ENCODE peak calls at places on chromosomes 11 and 22, in eight cellular contexts. One of them, this sample, is unnamed.

GRCh38 chr22:40410272-40410671 is 39.9 kb downstream of the SGSM3 start:
- DNase-seq in stimulated activated CD8-positive, alpha-beta memory T cell treated with anti-CD3 and anti-CD28 coated beads, Interleukin-4, amount 100 ng/mL, for 4 hours: no peak
- DNase-seq in iPS-NIHi11: no peak
- DNase-seq in neural crest cell: no peak
- DNase-seq in BE2C: no peak
- DNase-seq in MCF 10A: peak
- DNase-seq in kidney glomerular epithelial cell: no peak
- DNase-seq in NCI-H1092 treated with DMSO at 0.1 percent for 48 hours: no peak
- DNase-seq in this sample: no peak

GRCh38 chr11:123478352-123478986 is 48.4 kb downstream of the GRAMD1B start:
- DNase-seq in neural crest cell: peak
- DNase-seq in BE2C: peak
- DNase-seq in NCI-H1092 treated with DMSO at 0.1 percent for 48 hours: peak
- DNase-seq in MCF 10A: peak
- DNase-seq in iPS-NIHi11: peak
- DNase-seq in kidney glomerular epithelial cell: peak
- DNase-seq in stimulated activated CD8-positive, alpha-beta memory T cell treated with anti-CD3 and anti-CD28 coated beads, Interleukin-4, amount 100 ng/mL, for 4 hours: no peak
- DNase-seq in this sample: peak

GRCh38 chr11:132632641-132633124 is 899.6 kb downstream of the OPCML start:
- DNase-seq in kidney glomerular epithelial cell: peak
- DNase-seq in NCI-H1092 treated with DMSO at 0.1 percent for 48 hours: no peak
- DNase-seq in BE2C: no peak
- DNase-seq in MCF 10A: peak
- DNase-seq in stimulated activated CD8-positive, alpha-beta memory T cell treated with anti-CD3 and anti-CD28 coated beads, Interleukin-4, amount 100 ng/mL, for 4 hours: no peak
- DNase-seq in neural crest cell: no peak
- DNase-seq in iPS-NIHi11: no peak
- DNase-seq in this sample: peak

GRCh38 chr11:61020706-61021235 is 49.3 kb downstream of the CD6 start:
- DNase-seq in NCI-H1092 treated with DMSO at 0.1 percent for 48 hours: no peak
- DNase-seq in stimulated activated CD8-positive, alpha-beta memory T cell treated with anti-CD3 and anti-CD28 coated beads, Interleukin-4, amount 100 ng/mL, for 4 hours: no peak
- DNase-seq in kidney glomerular epithelial cell: no peak
- DNase-seq in neural crest cell: no peak
- DNase-seq in BE2C: no peak
- DNase-seq in iPS-NIHi11: no peak
- DNase-seq in MCF 10A: no peak
- DNase-seq in this sample: no peak

GRCh38 chr11:12800032-12800671 is 125.9 kb downstream of the TEAD1 start:
- DNase-seq in stimulated activated CD8-positive, alpha-beta memory T cell treated with anti-CD3 and anti-CD28 coated beads, Interleukin-4, amount 100 ng/mL, for 4 hours: no peak
- DNase-seq in neural crest cell: no peak
- DNase-seq in iPS-NIHi11: peak
- DNase-seq in kidney glomerular epithelial cell: peak
- DNase-seq in MCF 10A: peak
- DNase-seq in NCI-H1092 treated with DMSO at 0.1 percent for 48 hours: peak
- DNase-seq in BE2C: no peak
- DNase-seq in this sample: no peak

GRCh38 chr22:29951675-29952413 is 68.9 kb downstream of the MTMR3 start:
- DNase-seq in NCI-H1092 treated with DMSO at 0.1 percent for 48 hours: no peak
- DNase-seq in kidney glomerular epithelial cell: no peak
- DNase-seq in iPS-NIHi11: no peak
- DNase-seq in MCF 10A: peak
- DNase-seq in BE2C: no peak
- DNase-seq in stimulated activated CD8-positive, alpha-beta memory T cell treated with anti-CD3 and anti-CD28 coated beads, Interleukin-4, amount 100 ng/mL, for 4 hours: no peak
- DNase-seq in neural crest cell: no peak
- DNase-seq in this sample: peak

GRCh38 chr22:29478326-29479276 is 1.4 kb upstream of the NEFH start:
- DNase-seq in MCF 10A: no peak
- DNase-seq in kidney glomerular epithelial cell: no peak
- DNase-seq in neural crest cell: peak
- DNase-seq in stimulated activated CD8-positive, alpha-beta memory T cell treated with anti-CD3 and anti-CD28 coated beads, Interleukin-4, amount 100 ng/mL, for 4 hours: no peak
- DNase-seq in iPS-NIHi11: peak
- DNase-seq in NCI-H1092 treated with DMSO at 0.1 percent for 48 hours: peak
- DNase-seq in BE2C: no peak
- DNase-seq in this sample: peak

GRCh38 chr22:28172948-28173360 is 253.9 kb upstream of the PITPNB start:
- DNase-seq in iPS-NIHi11: no peak
- DNase-seq in neural crest cell: no peak
- DNase-seq in MCF 10A: peak
- DNase-seq in BE2C: peak
- DNase-seq in kidney glomerular epithelial cell: no peak
- DNase-seq in NCI-H1092 treated with DMSO at 0.1 percent for 48 hours: no peak
- DNase-seq in stimulated activated CD8-positive, alpha-beta memory T cell treated with anti-CD3 and anti-CD28 coated beads, Interleukin-4, amount 100 ng/mL, for 4 hours: no peak
- DNase-seq in this sample: no peak

GRCh38 chr11:119319136-119319701 is 2.3 kb upstream of the MCAM start:
- DNase-seq in iPS-NIHi11: no peak
- DNase-seq in MCF 10A: no peak
- DNase-seq in BE2C: no peak
- DNase-seq in NCI-H1092 treated with DMSO at 0.1 percent for 48 hours: no peak
- DNase-seq in neural crest cell: no peak
- DNase-seq in kidney glomerular epithelial cell: no peak
- DNase-seq in stimulated activated CD8-positive, alpha-beta memory T cell treated with anti-CD3 and anti-CD28 coated beads, Interleukin-4, amount 100 ng/mL, for 4 hours: no peak
- DNase-seq in this sample: no peak

GRCh38 chr11:131816046-131816445 is 445.6 kb downstream of the NTM start:
- DNase-seq in MCF 10A: no peak
- DNase-seq in NCI-H1092 treated with DMSO at 0.1 percent for 48 hours: no peak
- DNase-seq in iPS-NIHi11: no peak
- DNase-seq in neural crest cell: no peak
- DNase-seq in kidney glomerular epithelial cell: no peak
- DNase-seq in stimulated activated CD8-positive, alpha-beta memory T cell treated with anti-CD3 and anti-CD28 coated beads, Interleukin-4, amount 100 ng/mL, for 4 hours: no peak
- DNase-seq in BE2C: no peak
- DNase-seq in this sample: no peak

GRCh38 chr11:60777572-60777971 is 7.6 kb upstream of the MS4A10 start:
- DNase-seq in MCF 10A: peak
- DNase-seq in BE2C: no peak
- DNase-seq in stimulated activated CD8-positive, alpha-beta memory T cell treated with anti-CD3 and anti-CD28 coated beads, Interleukin-4, amount 100 ng/mL, for 4 hours: no peak
- DNase-seq in kidney glomerular epithelial cell: no peak
- DNase-seq in neural crest cell: no peak
- DNase-seq in NCI-H1092 treated with DMSO at 0.1 percent for 48 hours: no peak
- DNase-seq in iPS-NIHi11: no peak
- DNase-seq in this sample: no peak

GRCh38 chr11:36631704-36632287 is 33.8 kb upstream of the RAG2 start:
- DNase-seq in BE2C: no peak
- DNase-seq in NCI-H1092 treated with DMSO at 0.1 percent for 48 hours: no peak
- DNase-seq in neural crest cell: no peak
- DNase-seq in stimulated activated CD8-positive, alpha-beta memory T cell treated with anti-CD3 and anti-CD28 coated beads, Interleukin-4, amount 100 ng/mL, for 4 hours: no peak
- DNase-seq in MCF 10A: no peak
- DNase-seq in iPS-NIHi11: no peak
- DNase-seq in kidney glomerular epithelial cell: no peak
- DNase-seq in this sample: no peak

GRCh38 chr11:46381046-46381835 is at the start of gene MDK:
- DNase-seq in neural crest cell: peak
- DNase-seq in stimulated activated CD8-positive, alpha-beta memory T cell treated with anti-CD3 and anti-CD28 coated beads, Interleukin-4, amount 100 ng/mL, for 4 hours: no peak
- DNase-seq in BE2C: peak
- DNase-seq in iPS-NIHi11: peak
- DNase-seq in kidney glomerular epithelial cell: no peak
- DNase-seq in NCI-H1092 treated with DMSO at 0.1 percent for 48 hours: peak
- DNase-seq in MCF 10A: no peak
- DNase-seq in this sample: peak

GRCh38 chr11:69661413-69661715 is 13.8 kb downstream of the LTO1 start:
- DNase-seq in NCI-H1092 treated with DMSO at 0.1 percent for 48 hours: no peak
- DNase-seq in MCF 10A: no peak
- DNase-seq in BE2C: no peak
- DNase-seq in iPS-NIHi11: no peak
- DNase-seq in stimulated activated CD8-positive, alpha-beta memory T cell treated with anti-CD3 and anti-CD28 coated beads, Interleukin-4, amount 100 ng/mL, for 4 hours: no peak
- DNase-seq in kidney glomerular epithelial cell: no peak
- DNase-seq in neural crest cell: no peak
- DNase-seq in this sample: no peak

GRCh38 chr11:67651976-67652895 is 1.7 kb upstream of the ACY3 start:
- DNase-seq in kidney glomerular epithelial cell: no peak
- DNase-seq in MCF 10A: no peak
- DNase-seq in iPS-NIHi11: no peak
- DNase-seq in NCI-H1092 treated with DMSO at 0.1 percent for 48 hours: no peak
- DNase-seq in BE2C: no peak
- DNase-seq in stimulated activated CD8-positive, alpha-beta memory T cell treated with anti-CD3 and anti-CD28 coated beads, Interleukin-4, amount 100 ng/mL, for 4 hours: no peak
- DNase-seq in neural crest cell: no peak
- DNase-seq in this sample: no peak

GRCh38 chr22:28231423-28231822 is 312.4 kb upstream of the PITPNB start:
- DNase-seq in BE2C: no peak
- DNase-seq in iPS-NIHi11: peak
- DNase-seq in neural crest cell: no peak
- DNase-seq in stimulated activated CD8-positive, alpha-beta memory T cell treated with anti-CD3 and anti-CD28 coated beads, Interleukin-4, amount 100 ng/mL, for 4 hours: no peak
- DNase-seq in kidney glomerular epithelial cell: peak
- DNase-seq in NCI-H1092 treated with DMSO at 0.1 percent for 48 hours: no peak
- DNase-seq in MCF 10A: no peak
- DNase-seq in this sample: no peak

GRCh38 chr11:108934696-108935095 is 269.8 kb downstream of the DDX10 start:
- DNase-seq in kidney glomerular epithelial cell: no peak
- DNase-seq in neural crest cell: no peak
- DNase-seq in BE2C: no peak
- DNase-seq in NCI-H1092 treated with DMSO at 0.1 percent for 48 hours: no peak
- DNase-seq in MCF 10A: no peak
- DNase-seq in stimulated activated CD8-positive, alpha-beta memory T cell treated with anti-CD3 and anti-CD28 coated beads, Interleukin-4, amount 100 ng/mL, for 4 hours: no peak
- DNase-seq in iPS-NIHi11: no peak
- DNase-seq in this sample: no peak

GRCh38 chr11:95279921-95280861 is 49.2 kb upstream of the SESN3 start:
- DNase-seq in kidney glomerular epithelial cell: peak
- DNase-seq in NCI-H1092 treated with DMSO at 0.1 percent for 48 hours: no peak
- DNase-seq in BE2C: peak
- DNase-seq in MCF 10A: no peak
- DNase-seq in stimulated activated CD8-positive, alpha-beta memory T cell treated with anti-CD3 and anti-CD28 coated beads, Interleukin-4, amount 100 ng/mL, for 4 hours: no peak
- DNase-seq in iPS-NIHi11: peak
- DNase-seq in neural crest cell: no peak
- DNase-seq in this sample: no peak

This sample was measured in OCI-M1.